ENCODE peak calls at places on chromosomes 3 and 15, in nine cellular contexts. N is heart right ventricle, D is IMR-90, M is GM12865, Z is GM10248, E is foreskin fibroblast, C is GM13976, Y is brain microvascular endothelial cell, H is choroid plexus epithelial cell. K is an unnamed sample.

GRCh38 chr3:151962891-151963290 is 89.4 kb downstream of the SUCNR1 start:
- DNase-seq in C (no peak), E (no peak), M (no peak), H (no peak), Y (no peak), N (no peak), D (no peak), Z (no peak), K (no peak)

GRCh38 chr15:64460737-64461576 is 579 bp downstream of the ZNF609 start:
- DNase-seq in D (peak), H (peak), M (peak), Z (peak), E (peak), C (peak), N (peak), Y (peak), K (peak)

GRCh38 chr3:52231502-52232278 is 6.2 kb upstream of the TLR9 start:
- DNase-seq in H (peak), N (peak), M (peak), D (peak), E (no peak), Y (no peak), C (peak), Z (peak), K (no peak)

GRCh38 chr3:120284702-120285507 is at the start of gene GPR156:
- DNase-seq in N (no peak), Z (peak), D (no peak), H (peak), M (peak), C (peak), E (peak), Y (no peak), K (no peak)

GRCh38 chr15:80887148-80887547 is 102.5 kb downstream of the MESD start:
- DNase-seq in D (no peak), N (no peak), Z (no peak), E (no peak), M (no peak), Y (no peak), C (no peak), H (peak), K (no peak)

GRCh38 chr15:25188051-25188450 is 233.3 kb downstream of the SNRPN start:
- DNase-seq in Y (no peak), E (no peak), C (no peak), H (no peak), D (no peak), Z (no peak), N (no peak), M (no peak), K (no peak)

GRCh38 chr15:50907866-50908208 is 646 bp upstream of the AP4E1 start:
- DNase-seq in H (peak), Z (peak), E (peak), N (no peak), D (peak), M (peak), C (peak), Y (no peak), K (no peak)

GRCh38 chr3:25589783-25590258 is 74.9 kb downstream of the TOP2B start:
- DNase-seq in M (no peak), Y (no peak), C (no peak), Z (no peak), N (no peak), H (peak), E (no peak), D (no peak), K (no peak)

GRCh38 chr15:73038186-73038585 is 14.1 kb upstream of the NEO1 start:
- DNase-seq in M (no peak), N (no peak), H (no peak), E (no peak), Y (no peak), C (no peak), Z (no peak), D (no peak), K (no peak)

GRCh38 chr3:145952541-145952940 is 208.4 kb downstream of the PLOD2 start:
- DNase-seq in Y (peak), Z (no peak), D (peak), M (no peak), E (peak), N (no peak), C (no peak), H (peak), K (peak)

DNA sequence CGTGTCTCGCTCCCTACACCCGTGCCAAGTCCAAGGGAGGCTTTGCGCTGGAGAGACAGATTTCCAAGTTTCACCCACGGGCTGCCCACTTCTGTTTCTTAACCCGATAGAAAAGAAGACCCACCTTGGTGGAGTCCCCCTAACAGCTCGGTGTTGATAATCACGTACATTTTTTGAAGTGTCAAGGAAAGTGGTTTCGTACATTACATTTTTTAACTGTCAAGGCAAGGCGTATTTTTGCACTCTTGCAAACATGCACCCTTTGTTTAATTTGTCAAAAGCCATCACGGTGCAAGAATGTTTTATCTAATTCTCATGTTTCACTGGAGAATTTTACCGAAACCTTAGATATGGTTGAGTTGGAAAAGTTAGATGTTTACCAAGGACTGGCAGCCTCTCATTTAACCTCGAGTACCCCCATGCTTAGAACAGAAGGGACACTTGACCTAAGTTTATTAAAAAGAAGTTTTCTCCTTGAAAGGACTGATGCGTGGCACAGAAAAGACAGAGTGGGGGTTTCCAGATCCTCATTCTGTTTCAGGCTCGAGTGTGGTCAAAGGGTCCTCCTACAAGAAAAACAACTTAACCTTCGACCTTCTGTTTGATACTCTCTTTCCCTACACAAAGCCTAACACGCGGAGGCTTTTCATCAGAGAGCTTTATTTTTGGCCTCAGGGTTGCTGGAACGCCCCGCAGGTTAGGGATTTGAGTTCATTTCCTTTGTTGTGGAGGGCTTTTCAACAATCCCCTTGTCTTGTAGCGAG is 882 bp downstream of the GXYLT2 start:
- DNase-seq in M (peak), E (no peak), H (peak), C (no peak), Y (no peak), D (peak), N (no peak), Z (no peak), K (no peak)
- TF ChIP-seq CTCF in M (no peak), E (no peak), H (no peak), C (no peak), Y (no peak), D (no peak), N (no peak), Z (no peak), K (no peak)

GRCh38 chr3:154844863-154845262 is 235.3 kb upstream of the MME start:
- DNase-seq in C (no peak), Z (no peak), E (no peak), D (no peak), M (no peak), N (no peak), Y (no peak), H (no peak), K (no peak)
- TF ChIP-seq CTCF in C (no peak), Z (no peak), E (no peak), D (no peak), M (no peak), N (no peak), Y (no peak), H (no peak), K (no peak)

DNA sequence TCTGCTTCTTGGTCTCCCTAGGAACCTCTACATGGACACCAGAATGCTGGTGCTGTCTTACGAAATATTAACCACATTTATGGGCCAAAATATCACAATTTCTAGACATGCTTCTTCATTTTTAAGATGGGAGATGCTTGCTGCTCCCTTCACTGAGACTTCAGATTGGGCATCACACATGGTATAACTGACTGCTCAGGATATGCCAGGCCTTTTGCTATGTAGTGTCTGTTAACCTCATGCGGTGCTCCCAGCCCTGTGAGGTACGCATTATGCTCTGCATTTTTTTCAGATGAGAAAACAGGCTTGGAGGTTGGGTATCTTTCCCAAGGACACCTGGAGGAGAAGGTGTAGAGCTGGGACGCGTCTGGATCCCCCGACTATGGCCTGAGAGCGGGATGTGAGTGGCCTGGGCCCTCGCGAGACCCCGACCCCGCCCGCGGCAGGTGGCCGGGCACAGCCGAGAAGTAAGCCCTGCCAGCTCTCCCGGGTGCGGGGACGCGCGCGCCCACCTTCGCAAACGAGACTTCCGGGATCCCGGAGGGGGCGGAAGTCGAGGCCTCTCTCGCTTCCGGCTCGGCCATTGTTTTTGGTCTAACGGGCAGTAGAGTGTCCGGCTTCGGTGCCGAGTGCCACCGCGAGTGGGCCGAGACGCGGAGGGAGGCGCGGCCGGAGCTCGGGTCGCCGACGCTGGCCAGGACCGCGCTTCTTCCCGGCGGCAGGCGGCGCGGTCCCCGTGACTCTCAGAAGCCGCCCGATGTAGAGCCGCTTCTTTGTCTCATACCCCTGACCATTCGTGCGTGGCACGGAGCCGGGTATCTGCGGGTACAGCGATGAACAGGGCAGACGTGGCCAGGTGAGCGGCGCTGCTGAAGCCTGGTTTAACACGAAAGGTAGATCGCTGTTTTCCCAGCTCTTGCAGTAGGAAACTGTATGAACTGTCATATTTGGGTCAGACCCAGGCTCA is at the start of gene ZKSCAN7:
- DNase-seq in Y (peak), N (peak), E (peak), Z (peak), C (peak), D (peak), M (peak), H (peak), K (no peak)
- TF ChIP-seq CTCF in Y (peak), N (peak), E (no peak), Z (no peak), C (no peak), D (peak), M (no peak), H (no peak), K (no peak)

DNA sequence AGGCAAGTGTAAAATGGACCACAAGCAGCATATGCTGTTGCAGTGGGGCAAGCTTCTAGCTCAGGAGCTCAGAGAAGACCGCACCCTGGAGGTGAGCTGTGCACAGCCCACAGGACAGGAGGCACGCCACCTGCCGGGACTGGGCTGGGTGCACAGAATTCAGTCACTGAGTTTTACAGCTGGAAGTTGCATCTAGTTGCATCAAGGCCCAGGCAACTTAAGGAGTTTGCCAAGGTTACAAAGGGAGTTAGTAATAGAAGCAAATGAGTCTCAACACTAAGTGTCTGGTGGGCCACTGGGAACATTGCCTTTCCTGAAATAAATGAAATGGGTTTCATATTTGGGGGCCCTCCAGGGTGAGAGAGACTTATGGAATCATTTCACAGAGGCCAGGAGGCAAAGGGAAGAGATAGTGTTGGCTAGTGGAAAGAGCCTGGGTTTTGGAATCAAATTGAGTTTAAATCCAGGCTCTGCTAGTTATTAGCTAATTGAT is 36.0 kb upstream of the TIMP4 start:
- DNase-seq in E (no peak), N (no peak), M (peak), C (peak), Z (peak), D (peak), H (peak), Y (no peak), K (no peak)
- TF ChIP-seq CTCF in E (no peak), N (no peak), M (peak), C (peak), Z (peak), D (no peak), H (peak), Y (no peak), K (no peak)

DNA sequence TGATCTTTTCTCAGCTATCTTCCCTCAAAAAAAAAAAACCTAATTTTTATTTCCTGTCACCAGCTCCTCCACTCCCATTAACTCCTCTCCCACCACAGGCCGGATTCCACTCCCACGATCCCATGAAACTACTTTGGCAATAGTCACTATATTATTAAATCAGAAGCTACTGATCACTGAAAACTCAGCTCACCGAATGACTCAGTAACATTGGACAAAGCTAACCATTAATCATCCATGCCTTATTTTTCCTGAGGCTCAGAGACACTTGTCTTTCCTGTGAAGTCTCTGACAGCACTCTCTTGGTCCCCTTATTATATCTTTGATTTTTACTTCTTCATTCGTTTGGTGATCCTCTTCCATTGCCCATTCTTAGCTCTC is 260.2 kb downstream of the CGGBP1 start:
- DNase-seq in Z (no peak), D (no peak), N (no peak), E (no peak), M (no peak), H (no peak), Y (peak), C (no peak), K (no peak)
- TF ChIP-seq CTCF in Z (no peak), D (no peak), N (no peak), E (no peak), M (no peak), H (no peak), Y (no peak), C (no peak), K (no peak)

DNA sequence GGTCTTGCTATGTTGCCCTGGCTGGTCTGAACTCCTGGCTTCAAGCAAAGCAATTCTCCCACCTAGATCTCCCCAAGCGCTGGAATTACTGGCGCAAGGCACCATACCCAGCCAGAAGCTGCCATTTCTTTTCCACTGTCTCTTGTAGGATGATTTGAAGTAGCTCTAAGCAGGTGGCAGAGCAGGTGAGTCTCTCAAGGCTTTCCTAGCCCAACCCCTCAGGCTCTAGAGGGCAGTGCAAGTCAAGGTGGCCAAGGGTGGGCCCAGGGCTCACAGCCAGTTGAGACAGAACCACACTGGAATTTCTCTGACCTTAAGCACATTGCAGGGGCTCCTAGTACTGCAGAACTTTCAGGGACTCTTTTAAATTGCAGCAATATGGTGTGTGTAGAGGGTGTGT is 15.6 kb upstream of the DAG1 start:
- DNase-seq in H (no peak), D (no peak), N (no peak), M (peak), Y (no peak), E (no peak), C (peak), Z (peak), K (no peak)
- TF ChIP-seq CTCF in H (peak), D (no peak), N (peak), M (peak), Y (peak), E (no peak), C (peak), Z (peak), K (peak)